ENCODE peak calls at places on chromosome 5, in ten cellular contexts. S is AG04450, V is HFF-Myc, T is sigmoid colon, H is H1, M is endothelial cell, J is A549, Q is neural progenitor cell, L is brain microvascular endothelial cell, C is cardiac fibroblast. E is an unnamed sample.

GRCh38 chr5:38462972-38463633 is 93.3 kb downstream of the LIFR start:
- DNase-seq in S (no peak), V (no peak), T (no peak), H (no peak), M (no peak), J (no peak), Q (no peak), L (no peak), C (peak), E (no peak)

GRCh38 chr5:131196331-131196730 is 25.6 kb downstream of the LYRM7 start:
- DNase-seq in S (no peak), V (peak), T (no peak), H (no peak), M (no peak), J (no peak), Q (no peak), L (no peak), C (no peak), E (no peak)

GRCh38 chr5:80140496-80140895 is 105.3 kb downstream of the THBS4 start:
- DNase-seq in S (no peak), V (no peak), T (no peak), H (no peak), M (no peak), J (no peak), Q (no peak), L (no peak), C (no peak), E (no peak)

GRCh38 chr5:119229950-119230349 is 125.9 kb upstream of the TNFAIP8 start:
- DNase-seq in S (no peak), V (no peak), T (no peak), H (no peak), M (no peak), J (no peak), Q (no peak), L (no peak), C (no peak), E (no peak)

GRCh38 chr5:181170996-181171395 is 23.6 kb downstream of the OR2V2 start:
- DNase-seq in S (no peak), V (no peak), T (no peak), H (no peak), M (no peak), J (no peak), Q (no peak), L (no peak), C (no peak), E (no peak)

GRCh38 chr5:158698036-158698667 is 401.6 kb downstream of the EBF1 start:
- DNase-seq in S (no peak), V (no peak), T (no peak), H (no peak), M (no peak), J (peak), Q (peak), L (no peak), C (no peak), E (no peak)

GRCh38 chr5:144484124-144484897 is 313.6 kb downstream of the KCTD16 start:
- DNase-seq in S (peak), V (no peak), T (no peak), H (no peak), M (no peak), J (no peak), Q (no peak), L (peak), C (peak), E (peak)

GRCh38 chr5:16934669-16935068 is 1.4 kb downstream of the MYO10 start:
- DNase-seq in S (no peak), V (no peak), T (no peak), H (no peak), M (no peak), J (no peak), Q (peak), L (no peak), C (peak), E (no peak)

GRCh38 chr5:6043491-6044310 is 334.6 kb downstream of the MED10 start:
- DNase-seq in S (no peak), V (no peak), T (no peak), H (no peak), M (no peak), J (no peak), Q (no peak), L (no peak), C (no peak), E (no peak)

GRCh38 chr5:180153991-180154390 is 55.0 kb downstream of the RASGEF1C start:
- DNase-seq in S (no peak), V (no peak), T (peak), H (no peak), M (no peak), J (no peak), Q (no peak), L (no peak), C (no peak), E (no peak)

GRCh38 chr5:24623018-24623417 is 21.8 kb downstream of the CDH10 start:
- DNase-seq in S (no peak), V (no peak), T (no peak), H (no peak), M (no peak), J (no peak), Q (peak), L (no peak), C (no peak), E (no peak)

GRCh38 chr5:50969207-50970145 is 303.0 kb downstream of the PARP8 start:
- DNase-seq in S (no peak), V (no peak), T (peak), H (no peak), M (peak), J (no peak), Q (peak), L (no peak), C (no peak), E (no peak)

GRCh38 chr5:30991462-30991861 is 202.0 kb upstream of the CDH6 start:
- DNase-seq in S (peak), V (no peak), T (no peak), H (no peak), M (no peak), J (no peak), Q (no peak), L (no peak), C (no peak), E (no peak)

GRCh38 chr5:1445895-1446601 is 808 bp upstream of the SLC6A3 start:
- DNase-seq in S (no peak), V (no peak), T (no peak), H (no peak), M (no peak), J (no peak), Q (peak), L (no peak), C (peak), E (no peak)

DNA sequence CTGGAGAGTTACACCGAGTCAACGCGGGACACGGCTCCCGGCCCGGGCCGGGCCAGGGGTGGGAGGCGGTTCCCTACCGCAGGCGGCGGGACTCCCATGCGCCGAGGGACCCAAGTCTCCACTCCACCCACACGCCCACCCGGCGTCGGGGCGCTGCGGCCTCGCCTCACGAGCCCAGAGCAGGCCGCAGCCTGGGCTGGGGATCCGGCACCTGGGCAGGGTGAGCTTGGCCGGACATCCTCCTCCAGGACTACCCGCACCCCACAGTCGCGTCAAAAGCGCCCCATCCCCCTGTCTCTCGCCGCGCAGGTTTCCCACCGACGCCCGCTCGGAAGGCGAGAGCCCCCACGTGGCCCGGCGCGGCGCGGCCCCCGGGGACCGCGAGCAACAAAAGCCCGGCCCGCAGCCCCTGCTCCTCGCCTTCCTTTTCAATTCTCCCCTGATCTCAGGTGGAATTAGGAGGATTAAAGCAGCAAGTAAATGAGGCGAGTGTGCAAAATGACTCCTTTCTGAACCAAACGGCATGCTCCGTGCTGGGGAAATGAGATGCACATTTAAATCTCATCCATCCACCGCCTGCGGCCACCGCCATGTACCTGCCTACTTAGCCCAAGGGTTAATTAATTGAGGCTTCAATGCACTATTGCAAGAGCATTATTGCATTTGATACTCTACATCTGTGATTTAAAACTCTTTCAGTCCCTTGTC is 196.6 kb upstream of the TBCA start:
- DNase-seq in S (no peak), V (no peak), T (no peak), H (no peak), M (peak), J (no peak), Q (peak), L (no peak), C (no peak), E (no peak)
- TF ChIP-seq CTCF in S (peak), V (peak), T (no peak), H (peak), M (no peak), J (no peak), Q (peak), L (peak), C (no peak), E (peak)

DNA sequence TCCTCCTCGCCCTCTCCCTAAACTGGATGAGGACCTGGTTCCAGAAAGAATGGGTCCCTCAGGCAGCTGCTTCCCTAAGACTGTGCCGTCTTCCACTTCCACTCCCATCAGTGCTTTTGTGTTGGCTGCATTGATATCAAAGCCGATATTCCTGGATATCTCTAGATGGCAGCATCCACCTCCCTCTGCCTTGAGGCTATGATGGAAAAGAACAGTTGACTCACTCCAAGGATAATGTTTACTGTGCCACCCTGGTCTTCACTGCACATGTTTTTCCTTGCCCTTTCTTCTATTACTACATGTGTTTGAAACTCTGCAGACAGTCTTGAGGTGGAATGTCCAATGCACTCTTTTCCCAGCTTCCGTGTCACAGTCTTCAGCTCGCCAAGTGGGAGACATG is 211.6 kb downstream of the MAST4 start:
- DNase-seq in S (peak), V (peak), T (no peak), H (no peak), M (no peak), J (peak), Q (peak), L (peak), C (peak), E (no peak)
- TF ChIP-seq CTCF in S (peak), V (peak), T (no peak), H (no peak), M (no peak), J (peak), Q (peak), L (peak), C (peak), E (peak)

DNA sequence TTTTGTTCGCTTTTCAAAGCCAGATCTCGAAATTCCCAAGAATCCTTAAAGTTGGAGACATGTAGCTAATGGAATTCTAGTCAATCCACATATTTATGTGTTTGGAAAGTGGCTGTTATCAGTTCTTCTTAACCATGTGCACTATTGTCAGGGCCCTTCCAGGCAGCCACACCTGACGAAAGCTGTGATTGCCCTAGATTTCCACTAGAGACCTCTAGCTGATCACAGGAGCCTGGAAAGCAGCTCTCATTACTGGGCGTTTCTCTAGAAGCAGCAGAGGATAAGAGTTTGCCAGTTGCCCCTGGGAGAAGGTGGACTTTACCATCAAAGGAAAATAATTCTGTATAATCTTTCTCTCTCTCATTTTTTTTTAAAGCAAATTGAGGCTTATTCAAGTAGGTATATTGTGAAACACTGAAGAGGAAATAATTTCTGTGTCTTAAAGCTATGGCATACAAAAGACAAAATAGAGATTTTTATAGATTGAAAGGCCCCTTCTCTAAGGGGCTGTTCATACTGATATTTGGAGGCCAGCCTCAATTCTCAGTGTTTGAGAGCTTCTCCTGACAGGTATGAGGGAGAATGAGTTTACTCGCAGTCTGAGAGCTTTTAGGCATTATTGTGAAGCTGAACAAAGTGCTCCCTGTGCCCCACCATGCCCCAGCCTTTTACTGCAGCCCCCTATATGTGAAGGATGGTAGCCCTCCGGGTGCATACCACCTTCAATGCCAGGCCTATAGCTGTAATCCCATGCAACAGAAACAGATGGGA is 405.4 kb upstream of the ACTBL2 start:
- DNase-seq in S (peak), V (no peak), T (no peak), H (no peak), M (peak), J (peak), Q (peak), L (peak), C (peak), E (no peak)
- TF ChIP-seq CTCF in S (peak), V (peak), T (no peak), H (peak), M (no peak), J (peak), Q (peak), L (peak), C (peak), E (peak)

GRCh38 chr5:139658928-139659667 is 10.9 kb downstream of the CXXC5 start:
- DNase-seq in S (no peak), V (no peak), T (no peak), H (no peak), M (peak), J (peak), Q (peak), L (peak), C (peak), E (no peak)

GRCh38 chr5:139657363-139658321 is 9.5 kb downstream of the CXXC5 start:
- DNase-seq in S (no peak), V (no peak), T (no peak), H (no peak), M (no peak), J (no peak), Q (no peak), L (no peak), C (no peak), E (no peak)

GRCh38 chr5:139659673-139660072 is 11.5 kb downstream of the CXXC5 start:
- DNase-seq in S (no peak), V (no peak), T (no peak), H (no peak), M (peak), J (no peak), Q (peak), L (no peak), C (no peak), E (no peak)

GRCh38 chr5:139660105-139660915 is 12.2 kb downstream of the CXXC5 start:
- DNase-seq in S (no peak), V (no peak), T (peak), H (no peak), M (no peak), J (peak), Q (no peak), L (no peak), C (peak), E (no peak)

DNA sequence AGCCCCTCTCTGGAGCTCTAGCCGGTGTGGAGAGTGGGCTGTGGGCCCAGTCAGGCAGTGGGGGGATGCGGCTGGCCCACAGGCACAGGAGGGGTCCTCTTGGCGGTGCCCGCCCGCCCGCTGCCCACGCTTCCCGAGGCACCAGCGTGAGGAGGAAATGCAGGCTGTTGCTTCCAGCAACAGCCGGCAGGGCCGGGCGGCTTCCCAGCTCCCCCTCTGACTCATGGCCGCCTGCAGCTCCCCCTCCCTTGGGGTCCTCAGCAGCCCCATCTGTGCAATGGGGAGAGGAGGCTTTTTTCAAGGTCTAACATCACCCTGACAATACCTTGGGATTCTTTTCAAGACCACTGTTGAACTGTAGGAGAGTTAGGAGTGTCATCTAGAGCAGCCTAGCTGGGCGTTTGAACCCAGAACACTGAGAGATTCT is 10.4 kb downstream of the CXXC5 start:
- DNase-seq in S (no peak), V (no peak), T (no peak), H (no peak), M (no peak), J (no peak), Q (no peak), L (no peak), C (peak), E (no peak)
- TF ChIP-seq CTCF in S (no peak), V (no peak), T (no peak), H (no peak), M (no peak), J (no peak), Q (no peak), L (peak), C (peak), E (peak)

DNA sequence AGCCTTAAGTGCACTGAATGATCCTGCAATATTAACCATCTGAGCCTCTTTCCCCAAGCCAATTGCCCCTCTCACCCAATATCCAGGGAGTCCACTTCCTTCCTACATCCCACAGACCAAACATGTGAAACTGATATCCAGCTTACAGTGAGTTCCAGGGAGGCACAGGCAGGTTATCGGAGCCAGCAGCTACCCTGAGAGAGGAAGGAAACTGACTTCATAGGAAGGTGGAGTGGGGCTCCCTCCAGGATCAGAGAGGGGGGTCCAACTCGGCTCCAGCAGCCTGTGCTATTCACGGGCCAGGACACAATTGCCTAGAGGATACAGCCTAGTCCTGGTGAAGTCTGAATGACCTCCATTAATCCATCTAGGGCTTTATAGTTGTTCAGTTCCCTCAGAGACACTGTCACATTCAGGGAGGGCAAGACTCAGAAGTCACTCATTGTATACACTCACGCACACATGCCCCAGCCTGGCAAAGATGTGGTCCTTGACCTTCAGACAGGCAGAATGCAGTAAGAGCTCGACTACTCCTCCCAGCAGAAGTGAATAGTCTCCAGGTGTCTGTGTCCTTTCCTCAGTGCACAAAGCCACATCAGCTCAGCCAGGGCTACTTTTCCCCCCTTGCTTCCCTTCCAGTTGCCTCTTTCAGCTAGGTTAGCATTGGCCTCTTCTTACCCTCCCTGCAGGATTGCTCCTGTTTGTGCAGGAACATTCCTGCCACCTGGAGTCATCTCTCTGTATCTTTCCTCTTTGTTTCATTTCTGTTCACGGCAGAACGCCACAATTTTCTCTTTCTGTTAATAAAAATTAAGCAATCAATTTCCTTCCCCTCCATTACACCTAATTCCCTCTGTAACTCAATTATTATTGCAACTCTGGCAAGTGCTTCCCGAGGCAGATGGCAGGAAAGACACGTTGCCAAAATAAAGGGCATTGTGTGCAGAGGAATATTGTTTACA is 501.7 kb downstream of the ARHGEF28 start:
- DNase-seq in S (no peak), V (no peak), T (no peak), H (no peak), M (peak), J (peak), Q (peak), L (peak), C (peak), E (no peak)
- TF ChIP-seq CTCF in S (peak), V (peak), T (no peak), H (no peak), M (no peak), J (peak), Q (peak), L (peak), C (peak), E (peak)

DNA sequence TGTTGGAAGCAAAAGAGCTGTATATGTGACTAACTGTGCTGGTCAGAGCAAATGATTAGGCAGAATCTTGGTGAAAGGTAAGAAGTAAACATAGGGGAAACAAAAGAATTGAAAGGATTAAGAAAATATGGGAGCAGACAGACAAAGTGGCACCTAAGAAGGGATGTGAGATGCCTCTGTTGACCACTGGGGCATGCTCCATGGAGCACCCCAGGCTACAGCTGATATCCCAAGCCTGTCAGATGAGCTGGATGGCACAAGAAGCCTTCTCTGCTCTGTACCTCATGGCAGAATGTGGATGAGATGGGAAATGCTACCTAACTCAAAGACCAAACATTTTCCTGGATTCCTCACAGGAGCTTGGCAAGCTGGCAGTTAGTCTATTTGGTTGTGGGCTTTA is 89.3 kb upstream of the SLIT3 start:
- DNase-seq in S (no peak), V (no peak), T (no peak), H (no peak), M (no peak), J (peak), Q (no peak), L (no peak), C (no peak), E (no peak)
- TF ChIP-seq CTCF in S (no peak), V (no peak), T (no peak), H (peak), M (no peak), J (no peak), Q (no peak), L (no peak), C (no peak), E (no peak)

DNA sequence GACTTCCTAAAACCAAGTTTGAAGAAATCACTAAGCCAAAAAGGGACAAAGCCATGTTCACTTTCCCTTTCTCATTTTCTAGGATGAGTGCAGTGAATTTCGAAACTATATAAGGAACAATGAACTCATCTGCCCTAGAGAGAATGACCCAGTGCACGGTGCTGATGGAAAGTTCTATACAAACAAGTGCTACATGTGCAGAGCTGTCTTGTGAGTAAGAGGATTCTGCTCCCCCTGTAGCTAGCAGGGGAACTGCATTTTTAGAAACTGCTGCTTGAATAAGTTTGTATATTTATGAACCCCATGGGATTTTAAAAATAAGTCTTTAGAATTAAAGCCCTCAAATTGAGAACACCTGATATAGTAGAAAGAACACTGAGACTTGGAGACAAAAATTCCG is 42.7 kb upstream of the SPINK14 start:
- DNase-seq in S (no peak), V (no peak), T (no peak), H (no peak), M (no peak), J (peak), Q (no peak), L (no peak), C (peak), E (no peak)
- TF ChIP-seq CTCF in S (peak), V (no peak), T (no peak), H (no peak), M (no peak), J (no peak), Q (peak), L (peak), C (peak), E (no peak)

E was measured in AG04449.